ENCODE peak calls at places on chromosomes 16 and 17, in eight cellular contexts. E is left colon; R is NCI-H2171 treated with DMSO at 0.1 percent for 48 hours; M is keratinocyte; K is sciatic nerve; V is left lobe of liver; X is stimulated activated CD4-positive, alpha-beta T cell treated with anti-CD3 and anti-CD28 coated beads, Interleukin-15, amount 100 ng/mL, for 48 hours; W is amygdala. U is an unnamed sample.

GRCh38 chr16:70738083-70738977 is 52.5 kb upstream of the MTSS2 start:
- DNase-seq in W (peak), M (no peak), E (peak), K (peak), V (peak), X (peak), R (no peak), U (peak)

GRCh38 chr17:49994085-49995054 is 654 bp downstream of the DLX3 start:
- DNase-seq in V (peak), K (no peak), R (peak), X (no peak), M (no peak), W (no peak), E (no peak), U (no peak)

GRCh38 chr17:13638855-13639458 is 37.2 kb upstream of the HS3ST3A1 start:
- DNase-seq in X (no peak), K (no peak), R (no peak), W (no peak), M (no peak), E (no peak), V (no peak), U (no peak)

GRCh38 chr17:65027305-65027704 is 29.2 kb downstream of the GNA13 start:
- DNase-seq in E (no peak), R (no peak), W (no peak), K (no peak), X (no peak), M (peak), V (no peak), U (no peak)

GRCh38 chr17:75241996-75242460 is 19.4 kb downstream of the GGA3 start:
- DNase-seq in M (no peak), R (no peak), W (no peak), V (no peak), X (no peak), K (no peak), E (no peak), U (no peak)

GRCh38 chr17:40557531-40558299 is 7.6 kb downstream of the CCR7 start:
- DNase-seq in X (no peak), E (no peak), K (peak), W (no peak), M (no peak), R (no peak), V (peak), U (no peak)

GRCh38 chr17:74272731-74273201 is 1.3 kb upstream of the DNAI2 start:
- DNase-seq in R (no peak), V (no peak), K (peak), E (no peak), W (no peak), M (no peak), X (no peak), U (no peak)

GRCh38 chr17:49352587-49353154 is 9.4 kb downstream of the ZNF652 start:
- DNase-seq in K (no peak), V (peak), X (no peak), W (no peak), R (no peak), M (no peak), E (no peak), U (no peak)

GRCh38 chr17:30600062-30600829 is 123.0 kb downstream of the GOSR1 start:
- DNase-seq in K (peak), M (no peak), W (peak), X (peak), E (peak), V (peak), R (peak), U (peak)

GRCh38 chr17:42908872-42909700 is 8.5 kb downstream of the G6PC1 start:
- DNase-seq in M (no peak), K (no peak), W (no peak), E (no peak), V (no peak), R (no peak), X (no peak), U (no peak)

GRCh38 chr16:49419016-49419415 is 45.4 kb downstream of the C16orf78 start:
- DNase-seq in X (no peak), E (no peak), M (no peak), W (no peak), V (no peak), R (no peak), K (no peak), U (no peak)

GRCh38 chr17:68860941-68861340 is 94.3 kb downstream of the ABCA8 start:
- DNase-seq in V (no peak), X (no peak), E (no peak), K (no peak), W (no peak), R (peak), M (no peak), U (no peak)

GRCh38 chr17:57138956-57139576 is 54.0 kb downstream of the AKAP1 start:
- DNase-seq in R (peak), E (no peak), W (no peak), X (no peak), M (no peak), K (no peak), V (no peak), U (no peak)

GRCh38 chr16:4315185-4316102 is at the start of gene GLIS2:
- DNase-seq in V (peak), M (no peak), W (peak), E (no peak), R (peak), X (no peak), K (peak), U (no peak)

GRCh38 chr17:3911271-3912053 is 4.8 kb downstream of the P2RX1 start:
- DNase-seq in K (no peak), W (no peak), M (no peak), V (no peak), X (peak), R (peak), E (no peak), U (no peak)

GRCh38 chr17:78105101-78105500 is 23.5 kb downstream of the TMC6 start:
- DNase-seq in K (no peak), E (no peak), W (no peak), X (no peak), R (no peak), V (no peak), M (no peak), U (no peak)

GRCh38 chr17:65885484-65885883 is 306.4 kb downstream of the CEP112 start:
- DNase-seq in X (no peak), E (no peak), M (peak), R (no peak), W (no peak), V (no peak), K (no peak), U (no peak)

GRCh38 chr17:75872434-75873351 is 5.7 kb downstream of the TRIM47 start:
- DNase-seq in R (no peak), V (no peak), X (no peak), K (no peak), M (no peak), E (peak), W (peak), U (peak)

GRCh38 chr17:51230306-51230705 is 29.5 kb downstream of the MBTD1 start:
- DNase-seq in X (no peak), R (no peak), M (no peak), V (no peak), E (no peak), W (no peak), K (no peak), U (no peak)

GRCh38 chr17:2911035-2911754 is 115.0 kb downstream of the RAP1GAP2 start:
- DNase-seq in V (no peak), M (no peak), E (no peak), W (no peak), R (peak), X (no peak), K (no peak), U (no peak)

GRCh38 chr17:60630352-60630751 is 30.4 kb downstream of the PPM1D start:
- DNase-seq in M (no peak), X (no peak), R (no peak), K (no peak), E (no peak), V (no peak), W (no peak), U (peak)

GRCh38 chr17:63832014-63832413 is 4.6 kb upstream of the FTSJ3 start:
- DNase-seq in V (no peak), E (no peak), W (no peak), R (no peak), X (no peak), K (no peak), M (no peak), U (no peak)

GRCh38 chr17:65660947-65661346 is 99.5 kb upstream of the AXIN2 start:
- DNase-seq in E (no peak), X (no peak), K (no peak), M (no peak), W (no peak), R (no peak), V (no peak), U (no peak)

GRCh38 chr16:70729292-70729691 is 43.4 kb upstream of the MTSS2 start:
- DNase-seq in M (no peak), K (no peak), V (no peak), E (no peak), X (no peak), W (no peak), R (no peak), U (no peak)

GRCh38 chr17:74543406-74543805 is 2.5 kb downstream of the CD300C start:
- DNase-seq in V (no peak), M (no peak), R (no peak), W (no peak), E (no peak), X (no peak), K (no peak), U (no peak)

GRCh38 chr17:9406046-9406631 is 169.5 kb downstream of the STX8 start:
- DNase-seq in W (no peak), E (no peak), R (no peak), V (no peak), M (no peak), K (no peak), X (no peak), U (no peak)

GRCh38 chr17:2814499-2815341 is 18.5 kb downstream of the RAP1GAP2 start:
- DNase-seq in W (no peak), X (peak), M (no peak), R (no peak), E (no peak), K (no peak), V (no peak), U (no peak)

GRCh38 chr17:17484451-17484899 is 7.7 kb downstream of the MED9 start:
- DNase-seq in E (no peak), K (no peak), W (no peak), X (peak), V (no peak), M (no peak), R (no peak), U (no peak)

GRCh38 chr17:61202564-61202963 is 197.1 kb upstream of the TBX2 start:
- DNase-seq in X (no peak), K (no peak), M (no peak), E (no peak), R (no peak), V (no peak), W (no peak), U (no peak)

GRCh38 chr16:86066755-86067154 is 167.8 kb downstream of the IRF8 start:
- DNase-seq in E (no peak), X (no peak), W (no peak), V (no peak), M (no peak), R (no peak), K (no peak), U (no peak)

GRCh38 chr17:33013596-33014375 is 22.1 kb downstream of the SPACA3 start:
- DNase-seq in W (no peak), E (peak), X (no peak), M (peak), K (peak), V (no peak), R (no peak), U (no peak)

GRCh38 chr17:49516190-49516589 is 21.1 kb downstream of the NGFR start:
- DNase-seq in M (no peak), X (no peak), W (no peak), V (no peak), R (peak), E (no peak), K (no peak), U (no peak)

GRCh38 chr16:15639061-15639568 is 3.8 kb downstream of the MARF1 start:
- DNase-seq in V (no peak), E (no peak), R (no peak), X (no peak), K (no peak), M (no peak), W (no peak), U (no peak)

GRCh38 chr17:50767446-50767845 is at the start of gene ANKRD40CL:
- DNase-seq in R (no peak), E (peak), W (no peak), M (no peak), V (peak), K (no peak), X (no peak), U (no peak)

U was measured in Ammon's horn.